ENCODE peak calls at places on chromosomes 16 and 17, in nine cellular contexts. S is astrocyte of the cerebellum, D is heart right ventricle, M is upper lobe of right lung, J is esophagus squamous epithelium, Q is MM.1S, U is transverse colon, V is cardiac fibroblast, O is lung. C is an unnamed sample.

GRCh38 chr17:78537217-78537860 is 39.9 kb downstream of the DNAH17 start:
- DNase-seq in S (no peak), D (no peak), M (peak), J (no peak), Q (no peak), U (no peak), V (no peak), O (no peak), C (no peak)

GRCh38 chr17:2282297-2282873 is 21.2 kb downstream of the SMG6 start:
- DNase-seq in S (peak), D (no peak), M (no peak), J (no peak), Q (peak), U (no peak), V (peak), O (no peak), C (peak)

GRCh38 chr16:60463986-60464385 is 1572.3 kb downstream of the CDH8 start:
- DNase-seq in S (no peak), D (no peak), M (no peak), J (no peak), Q (no peak), U (no peak), V (no peak), O (no peak), C (no peak)

GRCh38 chr17:34556384-34556783 is 23.0 kb upstream of the TMEM132E start:
- DNase-seq in S (peak), D (no peak), M (no peak), J (no peak), Q (no peak), U (no peak), V (peak), O (no peak), C (no peak)

GRCh38 chr17:16106161-16106891 is 106.7 kb downstream of the TTC19 start:
- DNase-seq in S (peak), D (no peak), M (no peak), J (no peak), Q (no peak), U (no peak), V (peak), O (no peak), C (no peak)

GRCh38 chr17:38922538-38923291 is 2.7 kb upstream of the LASP1NB start:
- DNase-seq in S (peak), D (peak), M (peak), J (no peak), Q (no peak), U (peak), V (peak), O (peak), C (no peak)

GRCh38 chr16:24178496-24178895 is 77.6 kb upstream of the CACNG3 start:
- DNase-seq in S (no peak), D (no peak), M (no peak), J (no peak), Q (no peak), U (no peak), V (no peak), O (no peak), C (no peak)

GRCh38 chr17:48644910-48645557 is 18.9 kb upstream of the HOXB9 start:
- DNase-seq in S (no peak), D (no peak), M (no peak), J (no peak), Q (no peak), U (no peak), V (no peak), O (no peak), C (no peak)

GRCh38 chr17:30300803-30301202 is 9.1 kb upstream of the BLMH start:
- DNase-seq in S (no peak), D (no peak), M (no peak), J (no peak), Q (no peak), U (no peak), V (no peak), O (no peak), C (no peak)

GRCh38 chr16:71230122-71230845 is at the start of gene HYDIN:
- DNase-seq in S (peak), D (peak), M (peak), J (no peak), Q (no peak), U (peak), V (peak), O (peak), C (no peak)
- H3K4me3 ChIP-seq in S (peak), D (peak), M (no peak), J (peak), Q (no peak), U (no peak), V (no peak), O (no peak), C (peak)

GRCh38 chr16:19521471-19522368 is at the start of gene GDE1:
- DNase-seq in S (peak), D (peak), M (peak), J (peak), Q (peak), U (peak), V (peak), O (peak), C (no peak)
- TF ChIP-seq CTCF in S (peak), D (peak), M (peak), J (no peak), Q (peak), U (peak), V (peak), O (peak), C (peak)

GRCh38 chr16:56742030-56742984 is 12.4 kb downstream of the NUP93 start:
- DNase-seq in S (peak), D (no peak), M (no peak), J (no peak), Q (no peak), U (no peak), V (peak), O (no peak), C (peak)
- H3K4me3 ChIP-seq in S (no peak), D (no peak), M (no peak), J (no peak), Q (no peak), U (no peak), V (no peak), O (no peak), C (peak)

GRCh38 chr16:89467382-89467781 is 23.0 kb downstream of the ANKRD11 start:
- DNase-seq in S (no peak), D (no peak), M (no peak), J (no peak), Q (no peak), U (no peak), V (no peak), O (no peak), C (no peak)
- TF ChIP-seq CTCF in S (no peak), D (no peak), M (no peak), J (no peak), Q (no peak), U (no peak), V (no peak), O (no peak), C (no peak)

DNA sequence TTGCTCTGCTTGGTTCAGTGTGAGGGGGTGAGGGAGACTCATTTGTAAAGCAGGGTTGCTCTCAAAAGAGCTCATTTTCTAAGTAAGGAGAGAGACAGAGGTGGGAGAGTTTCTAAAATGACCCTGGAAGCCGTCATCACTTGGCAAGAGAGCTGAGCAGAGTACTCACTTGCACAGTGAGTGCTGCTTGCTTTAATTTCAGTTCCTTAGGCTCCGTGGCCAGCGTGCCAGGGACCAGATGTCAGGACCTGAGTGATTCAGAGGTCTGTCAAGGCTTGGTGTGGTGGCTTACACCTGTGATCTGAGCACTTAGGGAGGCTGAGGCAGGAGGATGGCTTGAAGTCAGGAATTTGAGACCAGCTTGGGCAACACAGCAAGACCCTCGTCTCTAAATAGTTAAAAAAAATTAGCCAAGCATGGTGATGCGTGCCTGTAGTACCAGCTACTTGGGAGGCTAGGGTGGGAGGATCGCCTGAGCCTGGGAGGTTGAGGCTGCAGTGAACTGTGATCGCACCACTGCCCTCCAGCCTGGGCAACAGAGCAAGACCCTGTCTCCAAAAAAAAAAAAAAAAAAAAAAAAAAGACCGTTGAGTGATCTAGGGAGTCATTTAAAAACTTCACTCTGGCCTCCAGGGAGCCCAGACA is 10.7 kb downstream of the ZNF205 start:
- DNase-seq in S (no peak), D (no peak), M (no peak), J (no peak), Q (no peak), U (no peak), V (no peak), O (no peak), C (no peak)
- H3K4me3 ChIP-seq in S (no peak), D (no peak), M (no peak), J (no peak), Q (no peak), U (no peak), V (no peak), O (no peak), C (no peak)

GRCh38 chr17:56624947-56625346 is 31.4 kb downstream of the NOG start:
- DNase-seq in S (no peak), D (no peak), M (no peak), J (no peak), Q (no peak), U (no peak), V (no peak), O (no peak), C (no peak)

GRCh38 chr17:56630202-56630601 is 36.7 kb downstream of the NOG start:
- DNase-seq in S (no peak), D (no peak), M (no peak), J (no peak), Q (no peak), U (no peak), V (no peak), O (no peak), C (no peak)

GRCh38 chr17:56633681-56634080 is 40.2 kb downstream of the NOG start:
- DNase-seq in S (no peak), D (no peak), M (no peak), J (no peak), Q (no peak), U (no peak), V (no peak), O (no peak), C (no peak)

GRCh38 chr17:56624315-56624714 is 30.8 kb downstream of the NOG start:
- DNase-seq in S (no peak), D (no peak), M (no peak), J (no peak), Q (no peak), U (no peak), V (no peak), O (no peak), C (no peak)

DNA sequence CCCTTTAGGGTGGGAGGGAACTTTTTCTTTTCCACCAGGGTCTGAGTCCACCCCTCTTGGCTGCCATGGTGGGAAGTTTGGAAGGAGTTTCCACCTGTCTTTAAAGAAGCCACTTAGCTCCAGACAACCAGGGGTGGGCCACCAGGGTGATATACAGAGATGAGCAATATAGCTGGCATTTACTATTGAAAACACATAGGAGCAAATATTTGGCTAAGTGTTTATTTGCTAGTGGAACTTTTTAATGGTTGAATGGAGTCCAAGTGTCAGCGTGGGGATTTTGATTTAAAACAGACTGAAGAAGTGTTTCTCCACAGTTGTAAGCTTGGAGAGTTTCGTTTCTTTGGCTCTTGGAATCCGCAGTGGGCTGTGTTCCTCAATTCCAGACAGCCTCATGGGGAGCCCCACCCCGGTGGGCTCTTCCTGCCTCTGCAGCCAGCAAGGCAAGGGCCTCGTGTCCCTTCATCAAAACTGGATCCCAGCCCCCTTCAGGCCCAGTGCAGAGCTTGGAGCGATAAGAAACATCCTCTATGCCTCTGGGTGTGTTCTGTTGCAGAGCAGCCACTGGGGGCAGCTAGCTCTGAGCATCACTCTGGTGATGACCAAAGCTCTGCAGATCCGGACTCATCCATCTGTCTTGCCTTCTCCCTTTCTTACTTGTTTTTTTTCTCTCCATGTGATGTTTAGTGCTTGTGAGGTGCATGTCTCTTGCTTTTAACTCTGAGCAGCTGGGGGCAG is 36.1 kb downstream of the NOG start:
- DNase-seq in S (no peak), D (no peak), M (no peak), J (no peak), Q (no peak), U (no peak), V (peak), O (no peak), C (no peak)
- TF ChIP-seq CTCF in S (peak), D (no peak), M (peak), J (no peak), Q (no peak), U (no peak), V (peak), O (no peak), C (peak)

GRCh38 chr16:73877148-73877547 is 419.5 kb upstream of the PSMD7 start:
- DNase-seq in S (no peak), D (no peak), M (no peak), J (no peak), Q (no peak), U (no peak), V (no peak), O (no peak), C (no peak)
- H3K4me3 ChIP-seq in S (no peak), D (no peak), M (no peak), J (no peak), Q (no peak), U (no peak), V (no peak), O (no peak), C (no peak)

GRCh38 chr17:81294512-81295030 is 536 bp downstream of the SLC38A10 start:
- DNase-seq in S (no peak), D (peak), M (peak), J (no peak), Q (no peak), U (peak), V (peak), O (no peak), C (no peak)

GRCh38 chr17:81298325-81298990 is 3.4 kb upstream of the SLC38A10 start:
- DNase-seq in S (no peak), D (no peak), M (no peak), J (no peak), Q (no peak), U (no peak), V (no peak), O (peak), C (no peak)

GRCh38 chr17:81295031-81295677 is at the start of gene SLC38A10:
- DNase-seq in S (peak), D (peak), M (peak), J (peak), Q (peak), U (peak), V (peak), O (peak), C (no peak)

GRCh38 chr17:81298991-81299733 is 4.1 kb upstream of the SLC38A10 start:
- DNase-seq in S (no peak), D (no peak), M (no peak), J (no peak), Q (no peak), U (no peak), V (no peak), O (no peak), C (no peak)

GRCh38 chr17:81295678-81296381 is 723 bp upstream of the SLC38A10 start:
- DNase-seq in S (no peak), D (no peak), M (peak), J (no peak), Q (peak), U (peak), V (peak), O (peak), C (no peak)
- TF ChIP-seq CTCF in S (peak), D (peak), M (peak), J (peak), Q (peak), U (peak), V (peak), O (no peak), C (peak)

GRCh38 chr17:13113821-13114525 is 96.1 kb upstream of the ELAC2 start:
- DNase-seq in S (no peak), D (no peak), M (no peak), J (no peak), Q (no peak), U (no peak), V (no peak), O (no peak), C (no peak)

GRCh38 chr17:13117616-13118015 is 99.8 kb upstream of the ELAC2 start:
- DNase-seq in S (no peak), D (no peak), M (no peak), J (no peak), Q (no peak), U (no peak), V (no peak), O (no peak), C (no peak)

GRCh38 chr17:13118311-13118710 is 100.5 kb upstream of the ELAC2 start:
- DNase-seq in S (no peak), D (no peak), M (no peak), J (no peak), Q (no peak), U (no peak), V (no peak), O (no peak), C (no peak)

GRCh38 chr17:13114601-13115024 is 96.8 kb upstream of the ELAC2 start:
- DNase-seq in S (peak), D (peak), M (no peak), J (no peak), Q (no peak), U (no peak), V (peak), O (no peak), C (peak)
- H3K4me3 ChIP-seq in S (peak), D (no peak), M (no peak), J (no peak), Q (no peak), U (no peak), V (no peak), O (no peak), C (peak)